ENCODE peak calls at places on chromosome 20, in seven cellular contexts. I is neural crest cell; J is activated naive CD8-positive, alpha-beta T cell treated with anti-CD3 and anti-CD28 coated beads, Interleukin-2, amount 50 U/mL, for 24 hours; E is LoVo; C is T1000; Y is naive thymus-derived CD8-positive, alpha-beta T cell; T is HEK293T. V is an unnamed sample.

GRCh38 chr20:62882426-62882825 is 20.8 kb upstream of the TCFL5 start:
- DNase-seq in Y (no peak), J (no peak), I (no peak), E (no peak), T (no peak), C (no peak), V (no peak)

GRCh38 chr20:46139908-46140482 is 21.9 kb downstream of the CD40 start:
- DNase-seq in C (no peak), Y (no peak), E (no peak), I (no peak), T (no peak), J (no peak), V (no peak)

GRCh38 chr20:46651091-46651962 is at the start of gene SLC13A3:
- DNase-seq in I (no peak), C (no peak), J (no peak), T (no peak), Y (no peak), E (no peak), V (no peak)

GRCh38 chr20:11274137-11274536 is 600.3 kb upstream of the JAG1 start:
- DNase-seq in I (no peak), E (peak), J (no peak), T (peak), C (no peak), Y (no peak), V (peak)

GRCh38 chr20:36461600-36462439 is 79.5 kb upstream of the MYL9 start:
- DNase-seq in Y (peak), C (no peak), T (peak), J (peak), E (no peak), I (peak), V (no peak)

GRCh38 chr20:1308067-1308701 is 20.8 kb downstream of the SDCBP2 start:
- DNase-seq in I (no peak), C (no peak), T (no peak), E (no peak), J (no peak), Y (no peak), V (no peak)

GRCh38 chr20:34016736-34017135 is 23.0 kb downstream of the RALY start:
- DNase-seq in C (no peak), I (no peak), T (no peak), Y (no peak), J (no peak), E (no peak), V (no peak)

GRCh38 chr20:24572862-24573261 is 103.4 kb downstream of the SYNDIG1 start:
- DNase-seq in E (no peak), I (no peak), J (no peak), Y (no peak), T (no peak), C (no peak), V (no peak)

GRCh38 chr20:62921119-62921687 is 5.1 kb downstream of the DIDO1 start:
- DNase-seq in T (peak), J (peak), E (peak), I (peak), C (no peak), Y (peak), V (peak)

GRCh38 chr20:45229264-45230056 is 8.3 kb downstream of the SEMG2 start:
- DNase-seq in T (peak), Y (no peak), I (no peak), C (no peak), J (peak), E (peak), V (peak)

GRCh38 chr20:49594143-49594928 is 26.4 kb upstream of the PTGIS start:
- DNase-seq in C (no peak), Y (no peak), I (no peak), E (no peak), J (peak), T (no peak), V (no peak)

GRCh38 chr20:52943185-52943841 is 28.8 kb upstream of the TSHZ2 start:
- DNase-seq in C (peak), Y (no peak), T (no peak), I (no peak), E (no peak), J (no peak), V (no peak)

GRCh38 chr20:21505161-21505809 is 8.6 kb downstream of the NKX2-2 start:
- DNase-seq in Y (peak), I (peak), E (peak), J (peak), C (no peak), T (peak), V (peak)

GRCh38 chr20:53434662-53435061 is 159.0 kb downstream of the ZNF217 start:
- DNase-seq in E (no peak), T (no peak), Y (no peak), C (no peak), I (no peak), J (no peak), V (no peak)

GRCh38 chr20:55684578-55684977 is 320.7 kb downstream of the CBLN4 start:
- DNase-seq in I (no peak), T (no peak), E (peak), J (no peak), C (no peak), Y (no peak), V (no peak)

GRCh38 chr20:24039196-24039595 is 50.6 kb upstream of the GGTLC1 start:
- DNase-seq in E (no peak), I (no peak), T (no peak), J (no peak), C (no peak), Y (no peak), V (no peak)

GRCh38 chr20:16263582-16263981 is 309.7 kb downstream of the KIF16B start:
- DNase-seq in J (no peak), T (no peak), Y (no peak), C (no peak), E (no peak), I (no peak), V (peak)

GRCh38 chr20:45972500-45973183 is 639 bp upstream of the ZNF335 start:
- DNase-seq in Y (no peak), E (peak), C (no peak), T (peak), J (no peak), I (no peak), V (no peak)

GRCh38 chr20:62030834-62031434 is 34.7 kb downstream of the TAF4 start:
- DNase-seq in Y (peak), I (no peak), J (no peak), C (no peak), T (no peak), E (no peak), V (no peak)

GRCh38 chr20:40741507-40742106 is 52.6 kb upstream of the MAFB start:
- DNase-seq in Y (no peak), C (no peak), E (peak), J (peak), I (peak), T (peak), V (peak)

GRCh38 chr20:42795399-42795798 is 394.3 kb downstream of the PTPRT start:
- DNase-seq in J (no peak), T (no peak), E (no peak), Y (no peak), C (no peak), I (no peak), V (no peak)